ENCODE peak calls at places on chromosomes 4 and X, in nine cellular contexts. One of them, this sample, is unnamed.
A peak's percentile ranks its signal among the peaks of the same experiment; 100 is the strongest.

GRCh38 chrX:28848707-28849106 is 261.5 kb downstream of the IL1RAPL1 start:
- DNase-seq in tibial nerve: no peak
- DNase-seq in hepatocyte: no peak
- DNase-seq in kidney: no peak
- DNase-seq in H9: no peak
- DNase-seq in IMR-90: no peak
- DNase-seq in OCI-LY7: no peak
- DNase-seq in Karpas-422: no peak
- DNase-seq in tibial artery: no peak
- DNase-seq in this sample: no peak

GRCh38 chrX:33725556-33726232 is 406.4 kb downstream of the FAM47A start:
- DNase-seq in Karpas-422: no peak
- DNase-seq in tibial nerve: no peak
- DNase-seq in tibial artery: no peak
- DNase-seq in IMR-90: no peak
- DNase-seq in H9: peak; percentile 71
- DNase-seq in hepatocyte: peak; percentile 74
- DNase-seq in OCI-LY7: no peak
- DNase-seq in kidney: peak; percentile 39
- DNase-seq in this sample: peak; percentile 14

GRCh38 chr4:86522349-86522748 is 71.8 kb upstream of the PTPN13 start:
- DNase-seq in Karpas-422: peak; percentile 45
- DNase-seq in OCI-LY7: no peak
- DNase-seq in tibial artery: no peak
- DNase-seq in tibial nerve: no peak
- DNase-seq in kidney: no peak
- DNase-seq in H9: no peak
- DNase-seq in hepatocyte: no peak
- DNase-seq in IMR-90: no peak
- DNase-seq in this sample: no peak

GRCh38 chr4:15695240-15695699 is 7.6 kb upstream of the BST1 start:
- DNase-seq in hepatocyte: no peak
- DNase-seq in kidney: no peak
- DNase-seq in Karpas-422: no peak
- DNase-seq in tibial nerve: no peak
- DNase-seq in H9: peak; percentile 54
- DNase-seq in tibial artery: no peak
- DNase-seq in OCI-LY7: no peak
- DNase-seq in IMR-90: peak; percentile 99
- DNase-seq in this sample: no peak

GRCh38 chr4:81152839-81153713 is 61.9 kb downstream of the PRKG2 start:
- DNase-seq in IMR-90: no peak
- DNase-seq in tibial nerve: no peak
- DNase-seq in OCI-LY7: no peak
- DNase-seq in kidney: no peak
- DNase-seq in Karpas-422: no peak
- DNase-seq in tibial artery: no peak
- DNase-seq in hepatocyte: no peak
- DNase-seq in H9: no peak
- DNase-seq in this sample: no peak

GRCh38 chrX:24424948-24425347 is 40.1 kb upstream of the PDK3 start:
- DNase-seq in kidney: no peak
- DNase-seq in OCI-LY7: no peak
- DNase-seq in tibial artery: peak; percentile 78
- DNase-seq in H9: no peak
- DNase-seq in IMR-90: peak; percentile 22
- DNase-seq in hepatocyte: peak; percentile 36
- DNase-seq in Karpas-422: no peak
- DNase-seq in tibial nerve: peak; percentile 36
- DNase-seq in this sample: peak; percentile 60

GRCh38 chr4:10013722-10014121 is 7.6 kb downstream of the SLC2A9 start:
- DNase-seq in tibial nerve: no peak
- DNase-seq in hepatocyte: peak; percentile 70
- DNase-seq in tibial artery: no peak
- DNase-seq in H9: peak; percentile 86
- DNase-seq in OCI-LY7: peak; percentile 39
- DNase-seq in Karpas-422: peak; percentile 87
- DNase-seq in IMR-90: no peak
- DNase-seq in kidney: no peak
- DNase-seq in this sample: peak; percentile 72

GRCh38 chr4:1793496-1793840 is 375 bp downstream of the FGFR3 start:
- DNase-seq in tibial artery: no peak
- DNase-seq in tibial nerve: no peak
- DNase-seq in OCI-LY7: no peak
- DNase-seq in kidney: no peak
- DNase-seq in Karpas-422: peak; percentile 66
- DNase-seq in hepatocyte: peak; percentile 52
- DNase-seq in H9: no peak
- DNase-seq in IMR-90: no peak
- DNase-seq in this sample: no peak

GRCh38 chrX:25025615-25026014 is 9.8 kb upstream of the ARX start:
- DNase-seq in tibial nerve: no peak
- DNase-seq in hepatocyte: no peak
- DNase-seq in IMR-90: no peak
- DNase-seq in Karpas-422: no peak
- DNase-seq in H9: no peak
- DNase-seq in kidney: no peak
- DNase-seq in tibial artery: no peak
- DNase-seq in OCI-LY7: no peak
- DNase-seq in this sample: no peak

GRCh38 chr4:66923081-66923865 is 622.0 kb downstream of the CENPC start:
- DNase-seq in tibial artery: no peak
- DNase-seq in hepatocyte: no peak
- DNase-seq in IMR-90: no peak
- DNase-seq in kidney: no peak
- DNase-seq in Karpas-422: no peak
- DNase-seq in H9: no peak
- DNase-seq in OCI-LY7: no peak
- DNase-seq in tibial nerve: no peak
- DNase-seq in this sample: no peak

GRCh38 chrX:64642482-64642881 is 247.2 kb upstream of the MTMR8 start:
- DNase-seq in OCI-LY7: peak; percentile 35
- DNase-seq in tibial nerve: no peak
- DNase-seq in H9: no peak
- DNase-seq in Karpas-422: peak; percentile 68
- DNase-seq in IMR-90: no peak
- DNase-seq in kidney: no peak
- DNase-seq in hepatocyte: no peak
- DNase-seq in tibial artery: no peak
- DNase-seq in this sample: peak; percentile 13

GRCh38 chr4:183017962-183018361 is 81.1 kb upstream of the WWC2 start:
- DNase-seq in H9: no peak
- DNase-seq in Karpas-422: no peak
- DNase-seq in kidney: no peak
- DNase-seq in OCI-LY7: no peak
- DNase-seq in IMR-90: no peak
- DNase-seq in tibial artery: no peak
- DNase-seq in tibial nerve: no peak
- DNase-seq in hepatocyte: no peak
- DNase-seq in this sample: no peak

GRCh38 chrX:31236231-31236630 is 164.4 kb upstream of the FTHL17 start:
- DNase-seq in hepatocyte: no peak
- DNase-seq in tibial nerve: no peak
- DNase-seq in tibial artery: no peak
- DNase-seq in kidney: no peak
- DNase-seq in H9: no peak
- DNase-seq in IMR-90: no peak
- DNase-seq in OCI-LY7: peak; percentile 65
- DNase-seq in Karpas-422: no peak
- DNase-seq in this sample: no peak
- H3K4me1 ChIP-seq in hepatocyte: no peaks in the 10 kb centered on the region
- H3K4me1 ChIP-seq in tibial nerve: peaks cover 4% of the 10 kb centered on the region
- H3K4me1 ChIP-seq in tibial artery: no peaks in the 10 kb centered on the region
- H3K4me1 ChIP-seq in kidney: no peaks in the 10 kb centered on the region
- H3K4me1 ChIP-seq in H9: peaks cover 14% of the 10 kb centered on the region
- H3K4me1 ChIP-seq in IMR-90: no peaks in the 10 kb centered on the region
- H3K4me1 ChIP-seq in OCI-LY7: peaks cover 98% of the 10 kb centered on the region
- H3K4me1 ChIP-seq in Karpas-422: no peaks in the 10 kb centered on the region
- H3K4me1 ChIP-seq in this sample: no peaks in the 10 kb centered on the region

DNA sequence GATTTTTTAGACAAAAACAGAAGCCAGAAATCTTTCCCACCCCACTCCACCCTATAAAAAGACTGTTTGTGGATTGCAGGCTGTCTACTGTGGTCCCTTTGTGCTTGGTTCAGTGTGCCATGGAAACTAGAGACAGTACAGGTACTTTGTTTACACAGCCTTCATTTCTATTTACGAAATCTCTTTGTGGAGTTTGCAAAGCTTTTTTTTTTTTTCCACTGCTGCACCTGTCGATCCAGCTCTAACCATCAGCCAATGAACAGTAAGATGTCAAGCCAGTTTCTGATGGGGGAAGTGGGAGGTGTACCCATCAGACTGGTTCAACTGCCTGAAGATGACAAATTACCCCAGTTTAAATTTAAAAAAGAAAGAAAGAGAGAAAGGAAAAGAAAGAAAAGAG is 20.2 kb upstream of the LRBA start:
- DNase-seq in tibial nerve: no peak
- DNase-seq in tibial artery: no peak
- DNase-seq in Karpas-422: no peak
- DNase-seq in OCI-LY7: no peak
- DNase-seq in H9: no peak
- DNase-seq in IMR-90: no peak
- DNase-seq in hepatocyte: peak; percentile 22
- DNase-seq in kidney: no peak
- DNase-seq in this sample: no peak
- H3K27ac ChIP-seq in tibial nerve: no peak overlapping the region
- H3K27ac ChIP-seq in tibial artery: no peak overlapping the region
- H3K27ac ChIP-seq in Karpas-422: no peak overlapping the region
- H3K27ac ChIP-seq in OCI-LY7: no peak overlapping the region
- H3K27ac ChIP-seq in H9: no peak overlapping the region
- H3K27ac ChIP-seq in IMR-90: no peak overlapping the region
- H3K27ac ChIP-seq in hepatocyte: peak overlapping the region; percentile 28
- H3K27ac ChIP-seq in kidney: no peak overlapping the region
- H3K27ac ChIP-seq in this sample: no peak overlapping the region

GRCh38 chrX:6383488-6383887 is 151.4 kb downstream of the VCX3A start:
- DNase-seq in tibial nerve: no peak
- DNase-seq in Karpas-422: no peak
- DNase-seq in kidney: no peak
- DNase-seq in hepatocyte: no peak
- DNase-seq in tibial artery: no peak
- DNase-seq in OCI-LY7: no peak
- DNase-seq in H9: no peak
- DNase-seq in IMR-90: no peak
- DNase-seq in this sample: no peak

GRCh38 chrX:6384391-6384790 is 150.5 kb downstream of the VCX3A start:
- DNase-seq in Karpas-422: no peak
- DNase-seq in IMR-90: no peak
- DNase-seq in hepatocyte: no peak
- DNase-seq in H9: no peak
- DNase-seq in tibial nerve: no peak
- DNase-seq in kidney: no peak
- DNase-seq in tibial artery: no peak
- DNase-seq in OCI-LY7: no peak
- DNase-seq in this sample: no peak

GRCh38 chrX:6382284-6382683 is 152.6 kb downstream of the VCX3A start:
- DNase-seq in OCI-LY7: no peak
- DNase-seq in kidney: no peak
- DNase-seq in H9: no peak
- DNase-seq in tibial artery: no peak
- DNase-seq in tibial nerve: no peak
- DNase-seq in Karpas-422: no peak
- DNase-seq in hepatocyte: peak; percentile 9
- DNase-seq in IMR-90: no peak
- DNase-seq in this sample: no peak

GRCh38 chrX:6384921-6385320 is 150.0 kb downstream of the VCX3A start:
- DNase-seq in tibial nerve: no peak
- DNase-seq in OCI-LY7: no peak
- DNase-seq in hepatocyte: no peak
- DNase-seq in IMR-90: no peak
- DNase-seq in tibial artery: no peak
- DNase-seq in kidney: no peak
- DNase-seq in H9: no peak
- DNase-seq in Karpas-422: no peak
- DNase-seq in this sample: no peak

GRCh38 chrX:6383911-6384310 is 151.0 kb downstream of the VCX3A start:
- DNase-seq in tibial artery: no peak
- DNase-seq in OCI-LY7: no peak
- DNase-seq in hepatocyte: no peak
- DNase-seq in Karpas-422: no peak
- DNase-seq in H9: no peak
- DNase-seq in IMR-90: no peak
- DNase-seq in tibial nerve: no peak
- DNase-seq in kidney: no peak
- DNase-seq in this sample: no peak
- H3K4me1 ChIP-seq in tibial artery: no peaks in the 10 kb centered on the region
- H3K4me1 ChIP-seq in OCI-LY7: no peaks in the 10 kb centered on the region
- H3K4me1 ChIP-seq in hepatocyte: no peaks in the 10 kb centered on the region
- H3K4me1 ChIP-seq in Karpas-422: no peaks in the 10 kb centered on the region
- H3K4me1 ChIP-seq in H9: peaks cover 14% of the 10 kb centered on the region
- H3K4me1 ChIP-seq in IMR-90: no peaks in the 10 kb centered on the region
- H3K4me1 ChIP-seq in tibial nerve: no peaks in the 10 kb centered on the region
- H3K4me1 ChIP-seq in kidney: no peaks in the 10 kb centered on the region
- H3K4me1 ChIP-seq in this sample: no peaks in the 10 kb centered on the region

GRCh38 chrX:19686876-19687275 is 171.6 kb upstream of the MAP3K15 start:
- DNase-seq in tibial artery: no peak
- DNase-seq in kidney: no peak
- DNase-seq in tibial nerve: no peak
- DNase-seq in H9: no peak
- DNase-seq in OCI-LY7: no peak
- DNase-seq in hepatocyte: no peak
- DNase-seq in IMR-90: no peak
- DNase-seq in Karpas-422: no peak
- DNase-seq in this sample: no peak

GRCh38 chrX:19682712-19683331 is 167.5 kb upstream of the MAP3K15 start:
- DNase-seq in OCI-LY7: no peak
- DNase-seq in tibial nerve: peak; percentile 28
- DNase-seq in Karpas-422: no peak
- DNase-seq in tibial artery: peak; percentile 51
- DNase-seq in H9: peak; percentile 49
- DNase-seq in kidney: peak; percentile 87
- DNase-seq in hepatocyte: peak; percentile 53
- DNase-seq in IMR-90: peak; percentile 94
- DNase-seq in this sample: peak; percentile 50

GRCh38 chrX:19683358-19683757 is 168.1 kb upstream of the MAP3K15 start:
- DNase-seq in OCI-LY7: no peak
- DNase-seq in H9: no peak
- DNase-seq in Karpas-422: no peak
- DNase-seq in tibial artery: no peak
- DNase-seq in IMR-90: no peak
- DNase-seq in hepatocyte: no peak
- DNase-seq in kidney: no peak
- DNase-seq in tibial nerve: no peak
- DNase-seq in this sample: no peak

GRCh38 chrX:19683817-19684216 is 168.5 kb upstream of the MAP3K15 start:
- DNase-seq in tibial artery: no peak
- DNase-seq in H9: no peak
- DNase-seq in Karpas-422: no peak
- DNase-seq in hepatocyte: no peak
- DNase-seq in IMR-90: no peak
- DNase-seq in OCI-LY7: no peak
- DNase-seq in tibial nerve: no peak
- DNase-seq in kidney: no peak
- DNase-seq in this sample: no peak

DNA sequence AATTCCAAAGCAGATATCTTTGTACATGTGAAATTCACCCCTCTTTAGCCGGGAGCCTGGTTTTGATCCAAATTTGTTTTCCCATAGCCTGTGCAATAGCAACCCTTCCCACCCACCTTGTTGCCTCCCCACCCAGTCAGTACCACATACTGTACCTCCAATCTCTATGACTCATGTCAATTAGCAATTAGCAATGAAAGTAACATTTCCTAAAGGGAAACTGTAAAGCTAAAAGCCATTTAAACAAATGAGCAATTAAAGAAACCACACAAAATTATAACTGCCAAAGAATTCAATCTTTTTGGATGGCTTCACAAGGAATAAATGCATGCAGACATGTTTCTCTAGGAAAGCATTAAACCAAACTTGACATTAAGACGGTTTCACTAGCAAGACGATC is 169.0 kb upstream of the MAP3K15 start:
- DNase-seq in tibial artery: no peak
- DNase-seq in kidney: no peak
- DNase-seq in Karpas-422: no peak
- DNase-seq in IMR-90: no peak
- DNase-seq in OCI-LY7: no peak
- DNase-seq in tibial nerve: no peak
- DNase-seq in H9: no peak
- DNase-seq in hepatocyte: no peak
- DNase-seq in this sample: no peak
- H3K27ac ChIP-seq in tibial artery: no peak overlapping the region
- H3K27ac ChIP-seq in kidney: no peak overlapping the region
- H3K27ac ChIP-seq in Karpas-422: peak overlapping the region; percentile 55
- H3K27ac ChIP-seq in IMR-90: no peak overlapping the region
- H3K27ac ChIP-seq in OCI-LY7: no peak overlapping the region
- H3K27ac ChIP-seq in tibial nerve: peak overlapping the region; percentile 56
- H3K27ac ChIP-seq in H9: no peak overlapping the region
- H3K27ac ChIP-seq in hepatocyte: no peak overlapping the region
- H3K27ac ChIP-seq in this sample: no peak overlapping the region